ENCODE peak calls at places on chromosomes 3 and 15, in ten cellular contexts. V, A, P, Y, F, J, T, M, G and Q are unnamed samples.
A peak's percentile ranks its signal among the peaks of the same experiment; 100 is the strongest.

GRCh38 chr3:169939320-169939719 is 27.3 kb upstream of the SEC62 start:
- DNase-seq in Y (no peak), F (no peak), A (no peak), G (no peak), J (no peak), M (no peak), T (no peak), P (no peak), V (no peak), Q (no peak)

GRCh38 chr15:77826006-77826695 is 193.4 kb upstream of the LINGO1 start:
- DNase-seq in V (no peak), M (no peak), P (no peak), J (no peak), T (no peak), G (no peak), F (no peak), A (no peak), Y (no peak), Q (no peak)

GRCh38 chr15:90667063-90667754 is 49.9 kb upstream of the BLM start:
- DNase-seq in F (no peak), A (no peak), J (no peak), Y (no peak), M (no peak), V (no peak), P (no peak), G (peak; percentile 36), T (no peak), Q (no peak)

GRCh38 chr3:76096836-76097587 is 311.7 kb upstream of the ZNF717 start:
- DNase-seq in G (no peak), V (no peak), P (no peak), F (no peak), A (no peak), Y (no peak), M (peak; percentile 4), T (no peak), J (no peak), Q (peak; percentile 24)

GRCh38 chr15:78628227-78628626 is 7.4 kb upstream of the CHRNA3 start:
- DNase-seq in J (no peak), A (no peak), P (no peak), G (no peak), V (no peak), M (no peak), T (no peak), Y (no peak), F (no peak), Q (no peak)

GRCh38 chr3:32850226-32850625 is 32.4 kb downstream of the TRIM71 start:
- DNase-seq in J (no peak), A (no peak), V (no peak), P (no peak), G (no peak), M (no peak), Y (no peak), T (no peak), F (no peak), Q (no peak)

GRCh38 chr3:143171656-143172055 is 52.1 kb downstream of the CHST2 start:
- DNase-seq in F (no peak), M (peak; percentile 50), G (peak; percentile 74), Y (no peak), A (no peak), V (no peak), T (no peak), P (no peak), J (no peak), Q (no peak)

GRCh38 chr3:172471903-172472302 is 23.6 kb upstream of the GHSR start:
- DNase-seq in F (no peak), A (no peak), G (no peak), P (no peak), M (no peak), V (no peak), J (no peak), Y (no peak), T (no peak), Q (no peak)

GRCh38 chr3:125212509-125213372 is at the start of gene SLC12A8:
- DNase-seq in G (peak; percentile 21), M (no peak), J (no peak), Y (no peak), P (no peak), F (peak; percentile 41), T (no peak), V (no peak), A (peak; percentile 82), Q (no peak)

GRCh38 chr3:143307613-143308183 is 188.1 kb downstream of the CHST2 start:
- DNase-seq in A (no peak), P (no peak), G (peak; percentile 56), Y (no peak), M (peak; percentile 71), J (no peak), V (no peak), T (no peak), F (no peak), Q (no peak)

GRCh38 chr15:51224428-51224827 is 114.0 kb downstream of the CYP19A1 start:
- DNase-seq in V (no peak), G (peak; percentile 67), A (no peak), T (no peak), Y (no peak), F (no peak), M (no peak), J (no peak), P (no peak), Q (no peak)

GRCh38 chr3:45066109-45066801 is 40.2 kb downstream of the CLEC3B start:
- DNase-seq in T (no peak), F (peak; percentile 28), G (peak; percentile 26), V (no peak), A (no peak), P (no peak), M (no peak), J (no peak), Y (no peak), Q (no peak)

GRCh38 chr3:4888913-4889846 is 90.1 kb upstream of the BHLHE40 start:
- DNase-seq in A (no peak), G (peak; percentile 12), Y (no peak), J (no peak), V (no peak), T (no peak), M (peak; percentile 24), P (no peak), F (no peak), Q (no peak)

GRCh38 chr15:62770752-62771151 is 271.8 kb upstream of the TPM1 start:
- DNase-seq in M (peak; percentile 82), T (no peak), G (peak; percentile 92), J (no peak), Y (no peak), F (peak; percentile 76), V (no peak), P (no peak), A (no peak), Q (no peak)

GRCh38 chr3:182794806-182795369 is 1.6 kb downstream of the ATP11B start:
- DNase-seq in Y (no peak), G (peak; percentile 16), F (no peak), V (no peak), T (no peak), A (no peak), P (no peak), M (no peak), J (no peak), Q (no peak)

GRCh38 chr3:76561494-76562242 is 478.2 kb upstream of the ROBO2 start:
- DNase-seq in A (peak; percentile 7), V (no peak), G (no peak), F (peak; percentile 99), T (no peak), M (peak; percentile 21), P (no peak), J (no peak), Y (no peak), Q (no peak)

GRCh38 chr3:128447561-128448013 is 19.1 kb downstream of the DNAJB8 start:
- DNase-seq in G (no peak), V (no peak), M (no peak), T (no peak), Y (no peak), A (no peak), J (no peak), F (no peak), P (peak; percentile 16), Q (no peak)

GRCh38 chr3:150346956-150347863 is 60.9 kb upstream of the TSC22D2 start:
- DNase-seq in V (no peak), P (no peak), G (peak; percentile 70), J (no peak), T (no peak), A (no peak), M (peak; percentile 32), Y (no peak), F (no peak), Q (no peak)

GRCh38 chr15:68500363-68501317 is 68.7 kb upstream of the ITGA11 start:
- DNase-seq in G (peak; percentile 56), A (peak; percentile 4), Y (no peak), T (no peak), V (no peak), M (peak; percentile 55), F (no peak), P (no peak), J (no peak), Q (no peak)